ENCODE peak calls at places on chromosomes 6 and 20, in nine cellular contexts. U, X, N, F, B, E, Z, Y and P are unnamed samples.

GRCh38 chr6:57173056-57173885 is 1.1 kb downstream of the BAG2 start:
- DNase-seq in U (no peak), X (no peak), N (no peak), F (peak; percentile 27), B (peak; percentile 41), E (peak; percentile 12), Z (no peak), Y (no peak), P (no peak)

GRCh38 chr6:143410859-143411270 is 39.6 kb downstream of the ADAT2 start:
- DNase-seq in U (no peak), X (peak; percentile 60), N (no peak), F (no peak), B (no peak), E (no peak), Z (no peak), Y (no peak), P (no peak)

GRCh38 chr6:95431637-95432228 is 145.6 kb upstream of the MANEA start:
- DNase-seq in U (peak; percentile 27), X (peak; percentile 51), N (no peak), F (peak; percentile 13), B (peak; percentile 27), E (peak; percentile 15), Z (no peak), Y (no peak), P (no peak)

GRCh38 chr20:774680-775057 is 6.4 kb upstream of the SLC52A3 start:
- DNase-seq in U (no peak), X (no peak), N (no peak), F (no peak), B (no peak), E (no peak), Z (no peak), Y (no peak), P (no peak)

GRCh38 chr6:120857422-120857821 is 476.9 kb downstream of the TBC1D32 start:
- DNase-seq in U (no peak), X (no peak), N (no peak), F (no peak), B (no peak), E (no peak), Z (no peak), Y (no peak), P (no peak)

GRCh38 chr6:158047120-158047518 is 65.5 kb downstream of the SYNJ2 start:
- DNase-seq in U (no peak), X (peak; percentile 90), N (no peak), F (no peak), B (no peak), E (no peak), Z (no peak), Y (no peak), P (no peak)

GRCh38 chr20:52405417-52405816 is 213.8 kb upstream of the ZFP64 start:
- DNase-seq in U (no peak), X (no peak), N (no peak), F (no peak), B (no peak), E (no peak), Z (no peak), Y (no peak), P (no peak)

GRCh38 chr6:159061805-159062563 is 17.2 kb upstream of the TAGAP start:
- DNase-seq in U (no peak), X (no peak), N (no peak), F (no peak), B (peak; percentile 26), E (no peak), Z (no peak), Y (no peak), P (no peak)

GRCh38 chr6:155004017-155004416 is 8.9 kb downstream of the TIAM2 start:
- DNase-seq in U (no peak), X (no peak), N (no peak), F (no peak), B (no peak), E (no peak), Z (no peak), Y (no peak), P (no peak)

GRCh38 chr6:142313284-142313683 is 11.5 kb downstream of the ADGRG6 start:
- DNase-seq in U (no peak), X (peak; percentile 64), N (peak; percentile 36), F (peak; percentile 38), B (no peak), E (no peak), Z (no peak), Y (no peak), P (no peak)

GRCh38 chr6:166025149-166025898 is 142.3 kb downstream of the TBXT start:
- DNase-seq in U (no peak), X (peak; percentile 71), N (peak; percentile 88), F (peak; percentile 60), B (no peak), E (no peak), Z (no peak), Y (no peak), P (no peak)

GRCh38 chr6:138486249-138487121 is 12.8 kb downstream of the NHSL1 start:
- DNase-seq in U (no peak), X (no peak), N (no peak), F (no peak), B (no peak), E (no peak), Z (no peak), Y (no peak), P (no peak)

GRCh38 chr20:39985276-39985675 is 703.8 kb downstream of the MAFB start:
- DNase-seq in U (no peak), X (no peak), N (no peak), F (no peak), B (no peak), E (no peak), Z (no peak), Y (no peak), P (no peak)

GRCh38 chr6:63975685-63976084 is 340.1 kb downstream of the PHF3 start:
- DNase-seq in U (no peak), X (no peak), N (no peak), F (no peak), B (no peak), E (no peak), Z (no peak), Y (no peak), P (no peak)

GRCh38 chr6:156899532-156899931 is 122.4 kb downstream of the ARID1B start:
- DNase-seq in U (no peak), X (no peak), N (no peak), F (no peak), B (no peak), E (no peak), Z (no peak), Y (no peak), P (no peak)